ENCODE peak calls at places on chromosomes 16 and 17, in ten cellular contexts. One of them, this sample, is unnamed.
A peak's percentile ranks its signal among the peaks of the same experiment; 100 is the strongest.

GRCh38 chr16:27365142-27366089 is 36.6 kb upstream of the IL21R start:
- DNase-seq in fibroblast of pulmonary artery: peak; percentile 29
- DNase-seq in AG09319: no peak
- DNase-seq in body of pancreas: peak; percentile 25
- DNase-seq in right lobe of liver: no peak
- DNase-seq in left lung: no peak
- DNase-seq in colonic mucosa: no peak
- DNase-seq in epithelial cell of esophagus: peak; percentile 95
- DNase-seq in AG04449: no peak
- DNase-seq in tibial artery: no peak
- DNase-seq in this sample: no peak

GRCh38 chr16:50259334-50260205 is 6.8 kb upstream of the ADCY7 start:
- DNase-seq in fibroblast of pulmonary artery: peak; percentile 35
- DNase-seq in AG09319: no peak
- DNase-seq in body of pancreas: peak; percentile 46
- DNase-seq in right lobe of liver: no peak
- DNase-seq in left lung: no peak
- DNase-seq in colonic mucosa: peak; percentile 43
- DNase-seq in epithelial cell of esophagus: no peak
- DNase-seq in AG04449: no peak
- DNase-seq in tibial artery: peak; percentile 86
- DNase-seq in this sample: no peak

GRCh38 chr16:19700319-19700781 is 17.7 kb downstream of the KNOP1 start:
- DNase-seq in fibroblast of pulmonary artery: peak; percentile 58
- DNase-seq in AG09319: peak; percentile 22
- DNase-seq in body of pancreas: no peak
- DNase-seq in right lobe of liver: peak; percentile 61
- DNase-seq in left lung: no peak
- DNase-seq in colonic mucosa: peak; percentile 74
- DNase-seq in epithelial cell of esophagus: peak; percentile 71
- DNase-seq in AG04449: no peak
- DNase-seq in tibial artery: no peak
- DNase-seq in this sample: no peak

GRCh38 chr17:393806-394717 is 41.5 kb upstream of the RPH3AL start:
- DNase-seq in fibroblast of pulmonary artery: no peak
- DNase-seq in AG09319: no peak
- DNase-seq in body of pancreas: no peak
- DNase-seq in right lobe of liver: peak; percentile 83
- DNase-seq in left lung: no peak
- DNase-seq in colonic mucosa: no peak
- DNase-seq in epithelial cell of esophagus: peak; percentile 26
- DNase-seq in AG04449: no peak
- DNase-seq in tibial artery: no peak
- DNase-seq in this sample: no peak

GRCh38 chr16:477758-478157 is 49.8 kb upstream of the CAPN15 start:
- DNase-seq in fibroblast of pulmonary artery: no peak
- DNase-seq in AG09319: no peak
- DNase-seq in body of pancreas: no peak
- DNase-seq in right lobe of liver: no peak
- DNase-seq in left lung: peak; percentile 29
- DNase-seq in colonic mucosa: no peak
- DNase-seq in epithelial cell of esophagus: no peak
- DNase-seq in AG04449: no peak
- DNase-seq in tibial artery: no peak
- DNase-seq in this sample: no peak

GRCh38 chr17:79086609-79087427 is 12.2 kb downstream of the ENGASE start:
- DNase-seq in fibroblast of pulmonary artery: no peak
- DNase-seq in AG09319: no peak
- DNase-seq in body of pancreas: no peak
- DNase-seq in right lobe of liver: no peak
- DNase-seq in left lung: peak; percentile 65
- DNase-seq in colonic mucosa: no peak
- DNase-seq in epithelial cell of esophagus: no peak
- DNase-seq in AG04449: no peak
- DNase-seq in tibial artery: no peak
- DNase-seq in this sample: no peak

GRCh38 chr16:27230562-27230991 is 27.3 kb downstream of the KDM8 start:
- DNase-seq in fibroblast of pulmonary artery: no peak
- DNase-seq in AG09319: no peak
- DNase-seq in body of pancreas: no peak
- DNase-seq in right lobe of liver: no peak
- DNase-seq in left lung: peak; percentile 71
- DNase-seq in colonic mucosa: peak; percentile 91
- DNase-seq in epithelial cell of esophagus: no peak
- DNase-seq in AG04449: no peak
- DNase-seq in tibial artery: no peak
- DNase-seq in this sample: no peak

GRCh38 chr16:82108774-82109173 is 61.2 kb downstream of the MPHOSPH6 start:
- DNase-seq in fibroblast of pulmonary artery: no peak
- DNase-seq in AG09319: no peak
- DNase-seq in body of pancreas: no peak
- DNase-seq in right lobe of liver: no peak
- DNase-seq in left lung: no peak
- DNase-seq in colonic mucosa: no peak
- DNase-seq in epithelial cell of esophagus: no peak
- DNase-seq in AG04449: no peak
- DNase-seq in tibial artery: no peak
- DNase-seq in this sample: no peak

DNA sequence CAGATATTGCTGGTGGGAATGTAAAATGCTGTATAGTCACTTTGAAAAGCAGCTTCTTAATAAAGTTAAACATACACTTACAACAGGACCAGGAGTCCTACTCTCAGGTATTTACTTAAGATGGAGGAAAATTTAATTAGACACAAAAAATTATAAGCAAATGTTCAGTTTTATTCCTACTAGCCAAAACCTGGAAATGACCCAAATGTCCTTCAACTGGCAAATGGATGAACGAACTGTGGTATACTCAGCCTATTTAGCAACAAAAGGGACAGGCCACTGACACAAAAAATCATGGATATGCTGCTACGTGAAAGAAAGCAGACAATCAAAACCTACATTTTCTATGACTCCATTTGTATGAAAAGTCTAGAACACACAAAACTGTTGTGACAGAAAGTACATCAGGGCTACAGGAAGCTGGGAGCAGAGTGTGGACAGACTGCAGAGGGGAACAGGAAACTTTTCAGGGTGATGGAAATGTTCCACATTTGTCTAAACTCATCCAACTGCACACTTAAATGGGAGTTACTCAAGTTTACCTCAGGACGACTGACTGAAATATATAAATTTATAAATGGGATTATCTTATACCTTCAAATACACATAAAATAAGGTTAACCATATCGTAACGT is 49.3 kb upstream of the MNT start:
- DNase-seq in fibroblast of pulmonary artery: no peak
- DNase-seq in AG09319: no peak
- DNase-seq in body of pancreas: no peak
- DNase-seq in right lobe of liver: no peak
- DNase-seq in left lung: no peak
- DNase-seq in colonic mucosa: no peak
- DNase-seq in epithelial cell of esophagus: no peak
- DNase-seq in AG04449: no peak
- DNase-seq in tibial artery: no peak
- DNase-seq in this sample: no peak
- TF ChIP-seq CTCF in fibroblast of pulmonary artery: no peak
- TF ChIP-seq CTCF in AG09319: no peak
- TF ChIP-seq CTCF in body of pancreas: no peak
- TF ChIP-seq CTCF in right lobe of liver: no peak
- TF ChIP-seq CTCF in left lung: no peak
- TF ChIP-seq CTCF in colonic mucosa: no peak
- TF ChIP-seq CTCF in epithelial cell of esophagus: no peak
- TF ChIP-seq CTCF in AG04449: no peak
- TF ChIP-seq CTCF in tibial artery: no peak
- TF ChIP-seq CTCF in this sample: no peak

DNA sequence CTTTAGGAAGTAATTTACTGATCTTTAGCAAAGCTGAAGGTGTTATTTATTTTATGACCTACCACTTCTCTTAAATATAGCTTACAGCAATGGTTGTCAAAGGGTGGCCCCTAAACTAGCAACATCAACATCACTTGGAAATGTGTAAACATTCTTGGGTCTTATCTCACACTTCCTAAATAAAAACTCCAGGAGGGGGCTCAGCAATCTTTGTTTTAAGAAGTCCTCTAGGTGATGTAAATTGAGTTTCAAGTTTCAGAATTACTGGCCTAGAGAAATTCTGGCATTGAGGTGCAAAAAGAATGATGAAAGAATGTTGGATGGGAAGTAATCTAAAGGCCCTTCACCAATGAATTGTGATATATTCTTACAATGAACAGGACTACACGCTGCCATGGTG is 142.3 kb downstream of the HS3ST4 start:
- DNase-seq in fibroblast of pulmonary artery: no peak
- DNase-seq in AG09319: no peak
- DNase-seq in body of pancreas: no peak
- DNase-seq in right lobe of liver: no peak
- DNase-seq in left lung: no peak
- DNase-seq in colonic mucosa: no peak
- DNase-seq in epithelial cell of esophagus: no peak
- DNase-seq in AG04449: no peak
- DNase-seq in tibial artery: no peak
- DNase-seq in this sample: no peak
- TF ChIP-seq CTCF in fibroblast of pulmonary artery: no peak
- TF ChIP-seq CTCF in AG09319: no peak
- TF ChIP-seq CTCF in body of pancreas: no peak
- TF ChIP-seq CTCF in right lobe of liver: no peak
- TF ChIP-seq CTCF in left lung: no peak
- TF ChIP-seq CTCF in colonic mucosa: no peak
- TF ChIP-seq CTCF in epithelial cell of esophagus: no peak
- TF ChIP-seq CTCF in AG04449: no peak
- TF ChIP-seq CTCF in tibial artery: no peak
- TF ChIP-seq CTCF in this sample: no peak

GRCh38 chr16:8777217-8777616 is 20.2 kb downstream of the TMEM186 start:
- DNase-seq in fibroblast of pulmonary artery: no peak
- DNase-seq in AG09319: no peak
- DNase-seq in body of pancreas: no peak
- DNase-seq in right lobe of liver: no peak
- DNase-seq in left lung: no peak
- DNase-seq in colonic mucosa: no peak
- DNase-seq in epithelial cell of esophagus: no peak
- DNase-seq in AG04449: no peak
- DNase-seq in tibial artery: no peak
- DNase-seq in this sample: no peak

GRCh38 chr16:8775359-8775758 is 22.1 kb downstream of the TMEM186 start:
- DNase-seq in fibroblast of pulmonary artery: no peak
- DNase-seq in AG09319: no peak
- DNase-seq in body of pancreas: no peak
- DNase-seq in right lobe of liver: no peak
- DNase-seq in left lung: no peak
- DNase-seq in colonic mucosa: no peak
- DNase-seq in epithelial cell of esophagus: no peak
- DNase-seq in AG04449: no peak
- DNase-seq in tibial artery: no peak
- DNase-seq in this sample: no peak

GRCh38 chr16:8773537-8773936 is 23.9 kb downstream of the TMEM186 start:
- DNase-seq in fibroblast of pulmonary artery: no peak
- DNase-seq in AG09319: no peak
- DNase-seq in body of pancreas: peak; percentile 22
- DNase-seq in right lobe of liver: no peak
- DNase-seq in left lung: no peak
- DNase-seq in colonic mucosa: no peak
- DNase-seq in epithelial cell of esophagus: no peak
- DNase-seq in AG04449: no peak
- DNase-seq in tibial artery: no peak
- DNase-seq in this sample: no peak

GRCh38 chr16:8776193-8776592 is 21.2 kb downstream of the TMEM186 start:
- DNase-seq in fibroblast of pulmonary artery: no peak
- DNase-seq in AG09319: no peak
- DNase-seq in body of pancreas: no peak
- DNase-seq in right lobe of liver: no peak
- DNase-seq in left lung: no peak
- DNase-seq in colonic mucosa: no peak
- DNase-seq in epithelial cell of esophagus: peak; percentile 93
- DNase-seq in AG04449: no peak
- DNase-seq in tibial artery: no peak
- DNase-seq in this sample: no peak

DNA sequence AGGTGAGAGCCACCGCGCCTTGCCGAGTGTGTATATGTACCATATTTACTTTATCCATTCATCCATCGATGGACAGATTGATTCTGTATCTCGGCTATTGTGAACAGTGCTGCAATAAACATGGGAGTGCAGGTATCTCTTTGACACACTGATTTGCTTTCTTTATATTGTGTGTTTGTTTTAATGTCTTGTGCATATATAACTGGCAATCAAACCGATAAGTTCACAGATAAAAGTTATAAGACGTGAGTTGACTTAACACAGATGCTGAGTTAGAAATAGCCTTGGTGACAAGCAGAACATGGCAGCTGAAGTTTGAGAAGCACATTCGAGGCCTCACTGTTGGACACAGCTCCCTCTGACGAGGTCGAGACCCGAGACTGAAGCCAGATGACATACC is 23.2 kb downstream of the TMEM186 start:
- DNase-seq in fibroblast of pulmonary artery: no peak
- DNase-seq in AG09319: no peak
- DNase-seq in body of pancreas: no peak
- DNase-seq in right lobe of liver: no peak
- DNase-seq in left lung: no peak
- DNase-seq in colonic mucosa: no peak
- DNase-seq in epithelial cell of esophagus: no peak
- DNase-seq in AG04449: no peak
- DNase-seq in tibial artery: no peak
- DNase-seq in this sample: no peak
- TF ChIP-seq CTCF in fibroblast of pulmonary artery: no peak
- TF ChIP-seq CTCF in AG09319: no peak
- TF ChIP-seq CTCF in body of pancreas: no peak
- TF ChIP-seq CTCF in right lobe of liver: no peak
- TF ChIP-seq CTCF in left lung: no peak
- TF ChIP-seq CTCF in colonic mucosa: no peak
- TF ChIP-seq CTCF in epithelial cell of esophagus: no peak
- TF ChIP-seq CTCF in AG04449: no peak
- TF ChIP-seq CTCF in tibial artery: no peak
- TF ChIP-seq CTCF in this sample: no peak

GRCh38 chr16:22188267-22188594 is 17.8 kb upstream of the EEF2K start:
- DNase-seq in fibroblast of pulmonary artery: no peak
- DNase-seq in AG09319: no peak
- DNase-seq in body of pancreas: no peak
- DNase-seq in right lobe of liver: no peak
- DNase-seq in left lung: no peak
- DNase-seq in colonic mucosa: no peak
- DNase-seq in epithelial cell of esophagus: no peak
- DNase-seq in AG04449: no peak
- DNase-seq in tibial artery: no peak
- DNase-seq in this sample: no peak

GRCh38 chr16:22184615-22184968 is 21.5 kb upstream of the EEF2K start:
- DNase-seq in fibroblast of pulmonary artery: no peak
- DNase-seq in AG09319: no peak
- DNase-seq in body of pancreas: no peak
- DNase-seq in right lobe of liver: no peak
- DNase-seq in left lung: no peak
- DNase-seq in colonic mucosa: no peak
- DNase-seq in epithelial cell of esophagus: no peak
- DNase-seq in AG04449: no peak
- DNase-seq in tibial artery: no peak
- DNase-seq in this sample: no peak

GRCh38 chr16:22188595-22189442 is 17.3 kb upstream of the EEF2K start:
- DNase-seq in fibroblast of pulmonary artery: peak; percentile 96
- DNase-seq in AG09319: peak; percentile 77
- DNase-seq in body of pancreas: peak; percentile 91
- DNase-seq in right lobe of liver: peak; percentile 72
- DNase-seq in left lung: no peak
- DNase-seq in colonic mucosa: peak; percentile 85
- DNase-seq in epithelial cell of esophagus: peak; percentile 88
- DNase-seq in AG04449: peak; percentile 83
- DNase-seq in tibial artery: peak; percentile 80
- DNase-seq in this sample: no peak

GRCh38 chr16:22183901-22184614 is 21.8 kb downstream of the SDR42E2 start:
- DNase-seq in fibroblast of pulmonary artery: no peak
- DNase-seq in AG09319: no peak
- DNase-seq in body of pancreas: no peak
- DNase-seq in right lobe of liver: no peak
- DNase-seq in left lung: no peak
- DNase-seq in colonic mucosa: no peak
- DNase-seq in epithelial cell of esophagus: no peak
- DNase-seq in AG04449: no peak
- DNase-seq in tibial artery: no peak
- DNase-seq in this sample: no peak

DNA sequence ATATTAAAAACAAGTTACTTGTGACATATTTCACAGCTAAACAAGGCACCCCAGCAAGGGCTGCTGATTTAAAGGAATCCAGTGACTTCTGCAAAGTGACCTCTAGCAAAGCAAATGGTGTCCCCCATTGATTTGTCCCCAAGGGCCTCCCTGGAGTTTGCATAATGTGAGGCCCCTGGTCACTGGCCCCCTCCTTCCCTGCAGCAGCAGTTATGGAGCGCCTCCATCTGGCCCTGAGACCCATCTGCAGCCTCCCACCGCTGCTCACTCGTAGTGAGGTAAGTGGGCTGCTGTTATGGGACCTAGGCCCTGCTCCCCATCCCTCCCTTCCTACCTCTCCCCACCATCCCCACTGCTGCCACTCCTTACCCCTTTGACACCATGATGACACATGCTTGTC is 19.6 kb upstream of the EEF2K start:
- DNase-seq in fibroblast of pulmonary artery: no peak
- DNase-seq in AG09319: no peak
- DNase-seq in body of pancreas: no peak
- DNase-seq in right lobe of liver: no peak
- DNase-seq in left lung: no peak
- DNase-seq in colonic mucosa: no peak
- DNase-seq in epithelial cell of esophagus: no peak
- DNase-seq in AG04449: no peak
- DNase-seq in tibial artery: no peak
- DNase-seq in this sample: no peak
- TF ChIP-seq CTCF in fibroblast of pulmonary artery: peak; percentile 21
- TF ChIP-seq CTCF in AG09319: no peak
- TF ChIP-seq CTCF in body of pancreas: no peak
- TF ChIP-seq CTCF in right lobe of liver: no peak
- TF ChIP-seq CTCF in left lung: no peak
- TF ChIP-seq CTCF in colonic mucosa: no peak
- TF ChIP-seq CTCF in epithelial cell of esophagus: no peak
- TF ChIP-seq CTCF in AG04449: peak; percentile 6
- TF ChIP-seq CTCF in tibial artery: no peak
- TF ChIP-seq CTCF in this sample: no peak